ENCODE peak calls at places on chromosomes 5 and 9, in nine cellular contexts. One of them, this sample, is unnamed.

GRCh38 chr5:57302164-57302563 is 128.3 kb downstream of the GPBP1 start:
- DNase-seq in NCI-H510A treated with DMSO at 0.1 percent for 48 hours: no peak
- DNase-seq in NCI-H1092: no peak
- DNase-seq in MM.1S: peak; percentile 76
- DNase-seq in T-helper 2 cell: no peak
- DNase-seq in immature natural killer cell: no peak
- DNase-seq in aorta: no peak
- DNase-seq in T47D: no peak
- DNase-seq in body of pancreas: no peak
- DNase-seq in this sample: no peak

GRCh38 chr9:34578241-34579096 is 11.1 kb downstream of the CNTFR start:
- DNase-seq in NCI-H510A treated with DMSO at 0.1 percent for 48 hours: no peak
- DNase-seq in NCI-H1092: peak; percentile 69
- DNase-seq in MM.1S: no peak
- DNase-seq in T-helper 2 cell: no peak
- DNase-seq in immature natural killer cell: no peak
- DNase-seq in aorta: no peak
- DNase-seq in T47D: no peak
- DNase-seq in body of pancreas: no peak
- DNase-seq in this sample: no peak

GRCh38 chr5:54115768-54116403 is 194.5 kb downstream of the ARL15 start:
- DNase-seq in NCI-H510A treated with DMSO at 0.1 percent for 48 hours: no peak
- DNase-seq in NCI-H1092: no peak
- DNase-seq in MM.1S: no peak
- DNase-seq in T-helper 2 cell: no peak
- DNase-seq in immature natural killer cell: no peak
- DNase-seq in aorta: no peak
- DNase-seq in T47D: no peak
- DNase-seq in body of pancreas: no peak
- DNase-seq in this sample: no peak

GRCh38 chr5:92810036-92810435 is 771.0 kb downstream of the NR2F1-AS1 start:
- DNase-seq in NCI-H510A treated with DMSO at 0.1 percent for 48 hours: no peak
- DNase-seq in NCI-H1092: no peak
- DNase-seq in MM.1S: no peak
- DNase-seq in T-helper 2 cell: no peak
- DNase-seq in immature natural killer cell: no peak
- DNase-seq in aorta: no peak
- DNase-seq in T47D: no peak
- DNase-seq in body of pancreas: no peak
- DNase-seq in this sample: no peak

GRCh38 chr5:17327048-17327447 is 109.6 kb downstream of the BASP1 start:
- DNase-seq in NCI-H510A treated with DMSO at 0.1 percent for 48 hours: no peak
- DNase-seq in NCI-H1092: no peak
- DNase-seq in MM.1S: no peak
- DNase-seq in T-helper 2 cell: no peak
- DNase-seq in immature natural killer cell: no peak
- DNase-seq in aorta: no peak
- DNase-seq in T47D: no peak
- DNase-seq in body of pancreas: no peak
- DNase-seq in this sample: no peak

GRCh38 chr5:78001198-78001597 is 225.1 kb upstream of the TBCA start:
- DNase-seq in NCI-H510A treated with DMSO at 0.1 percent for 48 hours: no peak
- DNase-seq in NCI-H1092: no peak
- DNase-seq in MM.1S: no peak
- DNase-seq in T-helper 2 cell: no peak
- DNase-seq in immature natural killer cell: no peak
- DNase-seq in aorta: no peak
- DNase-seq in T47D: no peak
- DNase-seq in body of pancreas: no peak
- DNase-seq in this sample: no peak

GRCh38 chr9:134693641-134694367 is 52.2 kb downstream of the COL5A1 start:
- DNase-seq in NCI-H510A treated with DMSO at 0.1 percent for 48 hours: no peak
- DNase-seq in NCI-H1092: no peak
- DNase-seq in MM.1S: no peak
- DNase-seq in T-helper 2 cell: no peak
- DNase-seq in immature natural killer cell: no peak
- DNase-seq in aorta: peak; percentile 42
- DNase-seq in T47D: no peak
- DNase-seq in body of pancreas: no peak
- DNase-seq in this sample: peak; percentile 29

GRCh38 chr9:111928342-111928720 is 31.7 kb downstream of the UGCG start:
- DNase-seq in NCI-H510A treated with DMSO at 0.1 percent for 48 hours: no peak
- DNase-seq in NCI-H1092: no peak
- DNase-seq in MM.1S: no peak
- DNase-seq in T-helper 2 cell: no peak
- DNase-seq in immature natural killer cell: no peak
- DNase-seq in aorta: no peak
- DNase-seq in T47D: no peak
- DNase-seq in body of pancreas: no peak
- DNase-seq in this sample: no peak

GRCh38 chr5:77337716-77338115 is 127.2 kb downstream of the PDE8B start:
- DNase-seq in NCI-H510A treated with DMSO at 0.1 percent for 48 hours: no peak
- DNase-seq in NCI-H1092: peak; percentile 14
- DNase-seq in MM.1S: no peak
- DNase-seq in T-helper 2 cell: no peak
- DNase-seq in immature natural killer cell: no peak
- DNase-seq in aorta: no peak
- DNase-seq in T47D: no peak
- DNase-seq in body of pancreas: no peak
- DNase-seq in this sample: no peak

GRCh38 chr9:107929439-107929838 is 439.9 kb upstream of the KLF4 start:
- DNase-seq in NCI-H510A treated with DMSO at 0.1 percent for 48 hours: no peak
- DNase-seq in NCI-H1092: peak; percentile 8
- DNase-seq in MM.1S: no peak
- DNase-seq in T-helper 2 cell: no peak
- DNase-seq in immature natural killer cell: no peak
- DNase-seq in aorta: peak; percentile 84
- DNase-seq in T47D: no peak
- DNase-seq in body of pancreas: peak; percentile 57
- DNase-seq in this sample: peak; percentile 75

GRCh38 chr5:17129093-17129492 is 88.3 kb upstream of the BASP1 start:
- DNase-seq in NCI-H510A treated with DMSO at 0.1 percent for 48 hours: no peak
- DNase-seq in NCI-H1092: no peak
- DNase-seq in MM.1S: no peak
- DNase-seq in T-helper 2 cell: no peak
- DNase-seq in immature natural killer cell: no peak
- DNase-seq in aorta: no peak
- DNase-seq in T47D: no peak
- DNase-seq in body of pancreas: no peak
- DNase-seq in this sample: no peak

This sample was measured in mucosa of descending colon.